ENCODE peak calls at places on chromosomes 7 and 10, in seven cellular contexts. One of them, this sample, is unnamed.

GRCh38 chr7:118753464-118753863 is 529.0 kb downstream of the ANKRD7 start:
- DNase-seq in NCI-H1092 treated with DMSO at 0.1 percent for 48 hours: no peak
- DNase-seq in WTC11: no peak
- DNase-seq in spleen: no peak
- DNase-seq in GM19239: no peak
- DNase-seq in pancreas: no peak
- DNase-seq in activated CD8-positive, alpha-beta T cell treated with anti-CD3 and anti-CD28 coated beads for 36 hours: no peak
- DNase-seq in this sample: no peak

GRCh38 chr7:120979765-120980499 is 8.6 kb upstream of the CPED1 start:
- DNase-seq in NCI-H1092 treated with DMSO at 0.1 percent for 48 hours: no peak
- DNase-seq in WTC11: no peak
- DNase-seq in spleen: no peak
- DNase-seq in GM19239: no peak
- DNase-seq in pancreas: no peak
- DNase-seq in activated CD8-positive, alpha-beta T cell treated with anti-CD3 and anti-CD28 coated beads for 36 hours: no peak
- DNase-seq in this sample: no peak

GRCh38 chr10:3427316-3427715 is 254.7 kb upstream of the PITRM1 start:
- DNase-seq in NCI-H1092 treated with DMSO at 0.1 percent for 48 hours: no peak
- DNase-seq in WTC11: no peak
- DNase-seq in spleen: no peak
- DNase-seq in GM19239: no peak
- DNase-seq in pancreas: no peak
- DNase-seq in activated CD8-positive, alpha-beta T cell treated with anti-CD3 and anti-CD28 coated beads for 36 hours: no peak
- DNase-seq in this sample: no peak

GRCh38 chr7:120216947-120217346 is 56.0 kb upstream of the KCND2 start:
- DNase-seq in NCI-H1092 treated with DMSO at 0.1 percent for 48 hours: no peak
- DNase-seq in WTC11: no peak
- DNase-seq in spleen: no peak
- DNase-seq in GM19239: no peak
- DNase-seq in pancreas: no peak
- DNase-seq in activated CD8-positive, alpha-beta T cell treated with anti-CD3 and anti-CD28 coated beads for 36 hours: no peak
- DNase-seq in this sample: no peak

GRCh38 chr7:77348371-77348813 is 67.8 kb downstream of the GSAP start:
- DNase-seq in NCI-H1092 treated with DMSO at 0.1 percent for 48 hours: no peak
- DNase-seq in WTC11: no peak
- DNase-seq in spleen: no peak
- DNase-seq in GM19239: no peak
- DNase-seq in pancreas: peak
- DNase-seq in activated CD8-positive, alpha-beta T cell treated with anti-CD3 and anti-CD28 coated beads for 36 hours: no peak
- DNase-seq in this sample: no peak

GRCh38 chr10:79393221-79393923 is 46.1 kb downstream of the PPIF start:
- DNase-seq in NCI-H1092 treated with DMSO at 0.1 percent for 48 hours: no peak
- DNase-seq in WTC11: no peak
- DNase-seq in spleen: peak
- DNase-seq in GM19239: no peak
- DNase-seq in pancreas: no peak
- DNase-seq in activated CD8-positive, alpha-beta T cell treated with anti-CD3 and anti-CD28 coated beads for 36 hours: no peak
- DNase-seq in this sample: peak

GRCh38 chr10:130377986-130378545 is 241.9 kb downstream of the GLRX3 start:
- DNase-seq in NCI-H1092 treated with DMSO at 0.1 percent for 48 hours: peak
- DNase-seq in WTC11: no peak
- DNase-seq in spleen: no peak
- DNase-seq in GM19239: no peak
- DNase-seq in pancreas: no peak
- DNase-seq in activated CD8-positive, alpha-beta T cell treated with anti-CD3 and anti-CD28 coated beads for 36 hours: no peak
- DNase-seq in this sample: peak

GRCh38 chr7:131327049-131327625 is 539 bp upstream of the MKLN1 start:
- DNase-seq in NCI-H1092 treated with DMSO at 0.1 percent for 48 hours: no peak
- DNase-seq in WTC11: no peak
- DNase-seq in spleen: no peak
- DNase-seq in GM19239: no peak
- DNase-seq in pancreas: no peak
- DNase-seq in activated CD8-positive, alpha-beta T cell treated with anti-CD3 and anti-CD28 coated beads for 36 hours: no peak
- DNase-seq in this sample: no peak

GRCh38 chr10:79044846-79045245 is 23.9 kb upstream of the ZMIZ1 start:
- DNase-seq in NCI-H1092 treated with DMSO at 0.1 percent for 48 hours: no peak
- DNase-seq in WTC11: no peak
- DNase-seq in spleen: peak
- DNase-seq in GM19239: no peak
- DNase-seq in pancreas: peak
- DNase-seq in activated CD8-positive, alpha-beta T cell treated with anti-CD3 and anti-CD28 coated beads for 36 hours: no peak
- DNase-seq in this sample: peak

GRCh38 chr10:6558272-6558671 is 21.8 kb downstream of the PRKCQ start:
- DNase-seq in NCI-H1092 treated with DMSO at 0.1 percent for 48 hours: no peak
- DNase-seq in WTC11: no peak
- DNase-seq in spleen: no peak
- DNase-seq in GM19239: no peak
- DNase-seq in pancreas: no peak
- DNase-seq in activated CD8-positive, alpha-beta T cell treated with anti-CD3 and anti-CD28 coated beads for 36 hours: no peak
- DNase-seq in this sample: no peak

GRCh38 chr10:78540355-78541076 is 506.9 kb downstream of the RPS24 start:
- DNase-seq in NCI-H1092 treated with DMSO at 0.1 percent for 48 hours: no peak
- DNase-seq in WTC11: no peak
- DNase-seq in spleen: no peak
- DNase-seq in GM19239: no peak
- DNase-seq in pancreas: no peak
- DNase-seq in activated CD8-positive, alpha-beta T cell treated with anti-CD3 and anti-CD28 coated beads for 36 hours: no peak
- DNase-seq in this sample: no peak